ENCODE peak calls at places on chromosomes 11 and 22, in nine cellular contexts. R is right lobe of liver, F is A549, O is suprapubic skin, Q is HCT116, D is GM12892, N is uterus, G is sigmoid colon, S is HepG2. J is an unnamed sample.

GRCh38 chr11:5204787-5205186 is 4.3 kb upstream of the OR51V1 start:
- DNase-seq in R (no peak), F (peak), O (no peak), Q (peak), D (no peak), N (no peak), G (no peak), S (peak), J (peak)

GRCh38 chr11:122202951-122203456 is 87.0 kb upstream of the BLID start:
- DNase-seq in R (peak), F (peak), O (peak), Q (peak), D (peak), N (peak), G (peak), S (peak), J (peak)

GRCh38 chr11:23112987-23113886 is 253.0 kb upstream of the CCDC179 start:
- DNase-seq in R (peak), F (peak), O (no peak), Q (no peak), D (no peak), N (no peak), G (no peak), S (peak), J (no peak)

GRCh38 chr22:47822459-47822858 is 1060.0 kb downstream of the TBC1D22A start:
- DNase-seq in R (no peak), F (no peak), O (no peak), Q (no peak), D (no peak), N (no peak), G (no peak), S (no peak), J (no peak)

GRCh38 chr11:116798368-116798767 is 6.7 kb upstream of the APOA5 start:
- DNase-seq in R (no peak), F (no peak), O (no peak), Q (no peak), D (no peak), N (no peak), G (no peak), S (no peak), J (no peak)

GRCh38 chr11:126834149-126834548 is 166.4 kb downstream of the KIRREL3 start:
- DNase-seq in R (no peak), F (no peak), O (no peak), Q (no peak), D (no peak), N (no peak), G (no peak), S (no peak), J (peak)

GRCh38 chr11:6027501-6027900 is 3.1 kb downstream of the OR56A1 start:
- DNase-seq in R (no peak), F (no peak), O (no peak), Q (no peak), D (no peak), N (no peak), G (no peak), S (no peak), J (no peak)

GRCh38 chr22:35703861-35704584 is 13.6 kb upstream of the APOL5 start:
- DNase-seq in R (no peak), F (no peak), O (no peak), Q (no peak), D (no peak), N (no peak), G (no peak), S (no peak), J (no peak)

GRCh38 chr11:116065986-116066385 is 561.8 kb upstream of the CADM1 start:
- DNase-seq in R (no peak), F (no peak), O (no peak), Q (no peak), D (no peak), N (no peak), G (no peak), S (no peak), J (no peak)

GRCh38 chr11:8384199-8384821 is 120.6 kb upstream of the LMO1 start:
- DNase-seq in R (peak), F (no peak), O (no peak), Q (no peak), D (no peak), N (peak), G (peak), S (no peak), J (no peak)

GRCh38 chr22:36136475-36136874 is 24.1 kb downstream of the APOL3 start:
- DNase-seq in R (no peak), F (no peak), O (peak), Q (no peak), D (no peak), N (no peak), G (peak), S (no peak), J (no peak)

GRCh38 chr11:94746721-94747120 is 21.4 kb upstream of the AMOTL1 start:
- DNase-seq in R (no peak), F (peak), O (no peak), Q (no peak), D (no peak), N (no peak), G (no peak), S (no peak), J (no peak)

GRCh38 chr11:118928870-118929495 is 3.3 kb upstream of the BCL9L start:
- DNase-seq in R (peak), F (no peak), O (peak), Q (no peak), D (no peak), N (no peak), G (peak), S (peak), J (no peak)

GRCh38 chr22:37860796-37861421 is 11.7 kb downstream of the EIF3L start:
- DNase-seq in R (no peak), F (no peak), O (no peak), Q (no peak), D (no peak), N (no peak), G (no peak), S (no peak), J (no peak)

GRCh38 chr11:59753650-59754493 is 1.3 kb upstream of the STX3 start:
- DNase-seq in R (peak), F (peak), O (peak), Q (peak), D (peak), N (peak), G (peak), S (peak), J (peak)

GRCh38 chr11:59755701-59756495 is 722 bp downstream of the STX3 start:
- DNase-seq in R (peak), F (peak), O (peak), Q (peak), D (no peak), N (peak), G (peak), S (peak), J (peak)

GRCh38 chr11:59756496-59756840 is 1.3 kb downstream of the STX3 start:
- DNase-seq in R (no peak), F (no peak), O (no peak), Q (no peak), D (no peak), N (no peak), G (no peak), S (no peak), J (no peak)

GRCh38 chr11:59754494-59754858 is 700 bp upstream of the STX3 start:
- DNase-seq in R (no peak), F (no peak), O (no peak), Q (no peak), D (peak), N (peak), G (no peak), S (no peak), J (no peak)

GRCh38 chr11:59754859-59755700 is at the start of gene STX3:
- DNase-seq in R (peak), F (peak), O (peak), Q (peak), D (peak), N (peak), G (peak), S (peak), J (peak)
- TF ChIP-seq POLR2A in R (peak), F (no peak), O (peak), Q (peak), D (no peak), N (peak), G (no peak), S (peak), J (peak)

DNA sequence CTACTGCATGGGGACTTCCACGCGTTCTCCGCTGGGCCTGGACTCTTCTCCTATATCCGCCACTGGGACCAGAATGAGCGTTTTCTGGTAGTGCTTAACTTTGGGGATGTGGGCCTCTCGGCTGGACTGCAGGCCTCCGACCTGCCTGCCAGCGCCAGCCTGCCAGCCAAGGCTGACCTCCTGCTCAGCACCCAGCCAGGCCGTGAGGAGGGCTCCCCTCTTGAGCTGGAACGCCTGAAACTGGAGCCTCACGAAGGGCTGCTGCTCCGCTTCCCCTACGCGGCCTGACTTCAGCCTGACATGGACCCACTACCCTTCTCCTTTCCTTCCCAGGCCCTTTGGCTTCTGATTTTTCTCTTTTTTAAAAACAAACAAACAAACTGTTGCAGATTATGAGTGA is 7.7 kb downstream of the SLC3A2 start:
- DNase-seq in R (no peak), F (no peak), O (no peak), Q (no peak), D (no peak), N (no peak), G (no peak), S (no peak), J (no peak)
- TF ChIP-seq POLR2A in R (no peak), F (no peak), O (no peak), Q (no peak), D (no peak), N (no peak), G (no peak), S (no peak), J (no peak)

DNA sequence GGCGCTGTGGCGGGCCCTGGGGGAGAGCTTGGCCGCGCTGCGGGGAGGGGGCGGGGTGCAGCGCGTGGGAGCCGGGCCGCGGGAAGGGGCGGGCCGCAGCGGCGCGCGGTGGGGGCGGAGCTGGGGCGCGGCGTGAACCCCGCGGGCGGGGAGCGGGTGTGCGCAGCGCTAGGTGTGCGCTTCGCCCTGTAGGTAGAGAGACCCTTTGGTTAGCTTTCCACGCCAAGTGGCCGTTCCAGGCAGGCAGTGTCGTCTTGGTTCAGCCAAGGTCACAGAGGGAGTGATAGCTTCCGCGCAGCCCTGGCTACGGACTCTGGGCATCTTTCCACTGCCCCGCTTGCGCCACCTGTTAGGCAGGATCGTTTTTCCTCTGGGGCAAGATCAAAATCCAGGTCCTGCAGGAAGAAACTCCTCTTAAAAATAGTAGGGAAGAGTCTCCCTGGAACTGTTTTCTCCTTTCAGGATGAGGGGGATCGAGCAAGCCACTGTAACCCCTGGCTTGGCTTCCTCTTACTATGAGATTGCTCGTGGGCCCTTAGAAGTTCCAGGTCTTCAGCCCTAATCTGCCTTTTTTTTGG is 434 bp downstream of the BANF1 start:
- DNase-seq in R (peak), F (peak), O (no peak), Q (no peak), D (peak), N (peak), G (peak), S (peak), J (no peak)
- TF ChIP-seq POLR2A in R (no peak), F (peak), O (no peak), Q (no peak), D (no peak), N (no peak), G (no peak), S (peak), J (peak)

GRCh38 chr11:76783901-76784813 is 1.0 kb downstream of the TSKU start:
- DNase-seq in R (peak), F (no peak), O (peak), Q (peak), D (no peak), N (peak), G (peak), S (peak), J (peak)
- TF ChIP-seq POLR2A in R (no peak), F (peak), O (no peak), Q (no peak), D (no peak), N (peak), G (no peak), S (no peak), J (peak)

DNA sequence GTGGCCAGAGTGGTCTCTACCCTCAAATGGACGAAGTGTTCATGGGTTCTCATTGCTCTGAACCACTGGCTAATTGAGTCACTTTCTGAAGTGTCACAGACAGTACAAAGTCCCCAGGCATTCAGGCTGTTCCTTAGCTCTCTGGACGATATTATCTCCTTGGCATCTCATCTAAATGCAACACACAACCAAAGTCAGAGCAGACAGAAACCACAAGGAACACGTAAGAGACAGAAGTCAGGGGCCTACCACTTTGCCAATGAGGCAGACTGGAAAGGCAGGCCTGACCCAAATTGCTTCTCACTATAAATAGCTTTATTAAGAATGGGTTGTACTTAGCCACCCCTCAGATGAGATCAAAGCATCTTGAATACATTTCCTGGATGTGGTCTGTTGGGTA is 29.0 kb upstream of the LDLRAD3 start:
- DNase-seq in R (no peak), F (no peak), O (no peak), Q (no peak), D (no peak), N (no peak), G (no peak), S (no peak), J (no peak)
- TF ChIP-seq POLR2A in R (no peak), F (no peak), O (no peak), Q (no peak), D (no peak), N (no peak), G (no peak), S (no peak), J (no peak)

GRCh38 chr11:124551987-124552386 is 8.5 kb upstream of the OR8B12 start:
- DNase-seq in R (no peak), F (no peak), O (no peak), Q (no peak), D (no peak), N (no peak), G (no peak), S (no peak), J (no peak)

GRCh38 chr11:124551189-124551588 is 7.7 kb upstream of the OR8B12 start:
- DNase-seq in R (no peak), F (no peak), O (no peak), Q (no peak), D (no peak), N (no peak), G (no peak), S (peak), J (no peak)

DNA sequence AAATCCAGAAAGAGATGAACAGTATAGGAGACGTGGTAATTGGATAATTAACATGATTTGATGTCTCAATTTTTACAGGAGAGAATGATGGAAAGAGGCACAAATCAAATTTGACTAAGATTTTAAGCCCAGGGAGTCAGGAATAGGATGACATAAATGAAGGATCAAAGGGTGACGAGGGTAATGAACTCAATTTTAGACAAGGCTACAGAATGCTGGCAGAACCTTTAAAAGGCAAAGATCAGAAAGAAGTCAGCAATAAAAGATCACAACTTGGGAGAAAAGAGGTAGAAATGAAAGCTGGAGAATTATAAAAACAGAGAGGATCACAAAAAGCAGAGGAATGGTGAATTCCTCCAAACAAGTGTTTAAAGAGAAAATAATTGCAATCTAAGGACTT is 13.0 kb upstream of the OR8A1 start:
- DNase-seq in R (no peak), F (no peak), O (no peak), Q (no peak), D (no peak), N (no peak), G (no peak), S (no peak), J (no peak)
- TF ChIP-seq POLR2A in R (no peak), F (no peak), O (no peak), Q (no peak), D (no peak), N (no peak), G (no peak), S (no peak), J (no peak)

GRCh38 chr22:41471606-41472005 is 2.7 kb downstream of the ACO2 start:
- DNase-seq in R (no peak), F (no peak), O (no peak), Q (no peak), D (no peak), N (no peak), G (no peak), S (no peak), J (no peak)
- TF ChIP-seq POLR2A in R (no peak), F (no peak), O (no peak), Q (no peak), D (no peak), N (no peak), G (no peak), S (no peak), J (no peak)